ENCODE peak calls at places on chromosome 16, in eight cellular contexts. U, E, I, T, D, O, W and G are unnamed samples.

GRCh38 chr16:58222532-58223316 is 24.8 kb upstream of the CSNK2A2 start:
- DNase-seq in E (peak; percentile 7), O (no peak), T (no peak), I (no peak), U (no peak), D (no peak), W (peak; percentile 26), G (no peak)

GRCh38 chr16:81442909-81443687 is 1.5 kb upstream of the CMIP start:
- DNase-seq in T (no peak), E (no peak), O (no peak), D (no peak), I (no peak), U (no peak), W (no peak), G (no peak)

GRCh38 chr16:30354423-30355143 is 525 bp downstream of the CD2BP2 start:
- DNase-seq in W (no peak), T (no peak), U (no peak), E (no peak), O (no peak), D (no peak), I (no peak), G (peak; percentile 9)

GRCh38 chr16:23482778-23483177 is 27.5 kb downstream of the GGA2 start:
- DNase-seq in U (no peak), D (peak; percentile 91), E (no peak), O (peak; percentile 36), I (no peak), W (no peak), T (no peak), G (no peak)

GRCh38 chr16:77434365-77435239 is at the start of gene ADAMTS18:
- DNase-seq in O (no peak), E (no peak), W (no peak), T (no peak), D (no peak), U (no peak), I (no peak), G (peak; percentile 86)

GRCh38 chr16:28202147-28202746 is 9.5 kb downstream of the XPO6 start:
- DNase-seq in E (no peak), D (no peak), W (no peak), T (no peak), U (no peak), I (no peak), O (no peak), G (no peak)

GRCh38 chr16:50253511-50253903 is 12.8 kb upstream of the ADCY7 start:
- DNase-seq in O (no peak), D (no peak), E (no peak), I (no peak), W (no peak), T (no peak), U (no peak), G (no peak)

GRCh38 chr16:53055603-53056527 is 1.1 kb downstream of the CHD9 start:
- DNase-seq in W (peak; percentile 74), T (peak; percentile 48), U (peak; percentile 35), I (no peak), D (no peak), E (peak; percentile 92), O (no peak), G (no peak)

GRCh38 chr16:15906439-15906838 is 18.0 kb upstream of the CEP20 start:
- DNase-seq in W (no peak), D (no peak), T (no peak), U (no peak), E (no peak), O (no peak), I (no peak), G (no peak)

GRCh38 chr16:50215680-50216079 is 50.7 kb upstream of the ADCY7 start:
- DNase-seq in I (no peak), U (no peak), T (no peak), O (no peak), W (no peak), E (no peak), D (no peak), G (no peak)

GRCh38 chr16:995087-995486 is 13.5 kb downstream of the SOX8 start:
- DNase-seq in D (no peak), O (no peak), I (no peak), E (peak; percentile 50), U (no peak), W (peak; percentile 34), T (no peak), G (no peak)

GRCh38 chr16:69861276-69862030 is 89.7 kb upstream of the CLEC18A start:
- DNase-seq in U (peak; percentile 56), O (no peak), D (no peak), E (peak; percentile 88), I (peak; percentile 68), W (peak; percentile 7), T (no peak), G (no peak)